ENCODE peak calls at places on chromosome 1, in four cellular contexts. Q is IMR-90, J is H1, R is H9. F is an unnamed sample.

GRCh38 chr1:211280910-211281309 is 21.7 kb downstream of the RCOR3 start:
- DNase-seq in Q (no peak), J (no peak), R (no peak), F (no peak)

GRCh38 chr1:115240321-115240720 is 97.7 kb downstream of the NGF start:
- DNase-seq in Q (no peak), J (no peak), R (no peak), F (no peak)

GRCh38 chr1:231160851-231161710 is 777 bp upstream of the TRIM67 start:
- DNase-seq in Q (no peak), J (peak; percentile 54), R (no peak), F (no peak)

GRCh38 chr1:217333939-217334338 is 297.0 kb downstream of the GPATCH2 start:
- DNase-seq in Q (peak; percentile 9), J (peak; percentile 83), R (peak; percentile 75), F (peak; percentile 49)

GRCh38 chr1:66767590-66767989 is 15.3 kb downstream of the DYNLT5 start:
- DNase-seq in Q (no peak), J (no peak), R (no peak), F (no peak)

GRCh38 chr1:79822053-79822452 is 815.5 kb upstream of the ADGRL4 start:
- DNase-seq in Q (no peak), J (no peak), R (no peak), F (no peak)

GRCh38 chr1:232123775-232124659 is 497.4 kb downstream of the DISC1 start:
- DNase-seq in Q (no peak), J (no peak), R (peak; percentile 57), F (no peak)

GRCh38 chr1:183365676-183366075 is 52.5 kb downstream of the NMNAT2 start:
- DNase-seq in Q (no peak), J (no peak), R (no peak), F (no peak)

GRCh38 chr1:31523769-31524168 is 52.5 kb upstream of the TINAGL1 start:
- DNase-seq in Q (no peak), J (no peak), R (no peak), F (no peak)

GRCh38 chr1:204723131-204723787 is 37.7 kb upstream of the LRRN2 start:
- DNase-seq in Q (no peak), J (peak; percentile 23), R (peak; percentile 15), F (no peak)

GRCh38 chr1:165408518-165408917 is 36.4 kb downstream of the RXRG start:
- DNase-seq in Q (peak; percentile 37), J (no peak), R (peak; percentile 66), F (peak; percentile 29)

GRCh38 chr1:67618285-67619018 is 66.5 kb upstream of the GADD45A start:
- DNase-seq in Q (peak; percentile 95), J (peak; percentile 22), R (no peak), F (no peak)

GRCh38 chr1:70048336-70048735 is 157.0 kb downstream of the LRRC40 start:
- DNase-seq in Q (peak; percentile 64), J (no peak), R (no peak), F (no peak)

GRCh38 chr1:58858344-58858673 is 74.5 kb upstream of the JUN start:
- DNase-seq in Q (peak; percentile 60), J (no peak), R (no peak), F (no peak)

GRCh38 chr1:117627562-117628165 is 21.8 kb downstream of the TENT5C start:
- DNase-seq in Q (no peak), J (no peak), R (no peak), F (no peak)

GRCh38 chr1:184025242-184025675 is 12.3 kb downstream of the COLGALT2 start:
- DNase-seq in Q (peak; percentile 95), J (no peak), R (no peak), F (no peak)

GRCh38 chr1:30610917-30611316 is 112.5 kb downstream of the MATN1 start:
- DNase-seq in Q (no peak), J (no peak), R (no peak), F (no peak)

GRCh38 chr1:117365350-117366280 is 1.6 kb upstream of the MAN1A2 start:
- DNase-seq in Q (peak; percentile 61), J (no peak), R (no peak), F (no peak)

GRCh38 chr1:228530086-228530758 is 43.0 kb downstream of the RNF187 start:
- DNase-seq in Q (no peak), J (no peak), R (no peak), F (no peak)

GRCh38 chr1:84206416-84206815 is 62.3 kb downstream of the PRKACB start:
- DNase-seq in Q (no peak), J (no peak), R (no peak), F (no peak)

GRCh38 chr1:62906428-62906886 is 122.5 kb downstream of the ATG4C start:
- DNase-seq in Q (peak; percentile 11), J (peak; percentile 54), R (peak; percentile 41), F (peak; percentile 20)

GRCh38 chr1:1942753-1943656 is 23.9 kb upstream of the TMEM52 start:
- DNase-seq in Q (no peak), J (no peak), R (no peak), F (no peak)

GRCh38 chr1:227919916-227920315 is 27.8 kb downstream of the WNT9A start:
- DNase-seq in Q (no peak), J (no peak), R (peak; percentile 81), F (no peak)

GRCh38 chr1:205251576-205251975 is 23.8 kb downstream of the TMCC2 start:
- DNase-seq in Q (no peak), J (no peak), R (no peak), F (no peak)

GRCh38 chr1:59029768-59030167 is 245.9 kb upstream of the JUN start:
- DNase-seq in Q (no peak), J (no peak), R (no peak), F (no peak)

GRCh38 chr1:77948841-77949424 is 29.9 kb downstream of the FUBP1 start:
- DNase-seq in Q (peak; percentile 42), J (no peak), R (no peak), F (peak; percentile 12)

GRCh38 chr1:185532853-185533252 is 201.3 kb upstream of the HMCN1 start:
- DNase-seq in Q (no peak), J (no peak), R (no peak), F (no peak)

GRCh38 chr1:3483801-3484444 is 29.5 kb downstream of the ARHGEF16 start:
- DNase-seq in Q (no peak), J (peak; percentile 97), R (peak; percentile 81), F (no peak)

GRCh38 chr1:198932351-198932991 is 293.6 kb downstream of the PTPRC start:
- DNase-seq in Q (peak; percentile 75), J (no peak), R (no peak), F (no peak)

GRCh38 chr1:69492286-69492685 is 75.4 kb upstream of the LRRC7 start:
- DNase-seq in Q (no peak), J (no peak), R (no peak), F (no peak)

GRCh38 chr1:205369621-205370230 is 13.0 kb upstream of the KLHDC8A start:
- DNase-seq in Q (peak; percentile 29), J (no peak), R (no peak), F (no peak)

GRCh38 chr1:96808186-96808585 is 86.6 kb downstream of the PTBP2 start:
- DNase-seq in Q (no peak), J (no peak), R (no peak), F (no peak)

DNA sequence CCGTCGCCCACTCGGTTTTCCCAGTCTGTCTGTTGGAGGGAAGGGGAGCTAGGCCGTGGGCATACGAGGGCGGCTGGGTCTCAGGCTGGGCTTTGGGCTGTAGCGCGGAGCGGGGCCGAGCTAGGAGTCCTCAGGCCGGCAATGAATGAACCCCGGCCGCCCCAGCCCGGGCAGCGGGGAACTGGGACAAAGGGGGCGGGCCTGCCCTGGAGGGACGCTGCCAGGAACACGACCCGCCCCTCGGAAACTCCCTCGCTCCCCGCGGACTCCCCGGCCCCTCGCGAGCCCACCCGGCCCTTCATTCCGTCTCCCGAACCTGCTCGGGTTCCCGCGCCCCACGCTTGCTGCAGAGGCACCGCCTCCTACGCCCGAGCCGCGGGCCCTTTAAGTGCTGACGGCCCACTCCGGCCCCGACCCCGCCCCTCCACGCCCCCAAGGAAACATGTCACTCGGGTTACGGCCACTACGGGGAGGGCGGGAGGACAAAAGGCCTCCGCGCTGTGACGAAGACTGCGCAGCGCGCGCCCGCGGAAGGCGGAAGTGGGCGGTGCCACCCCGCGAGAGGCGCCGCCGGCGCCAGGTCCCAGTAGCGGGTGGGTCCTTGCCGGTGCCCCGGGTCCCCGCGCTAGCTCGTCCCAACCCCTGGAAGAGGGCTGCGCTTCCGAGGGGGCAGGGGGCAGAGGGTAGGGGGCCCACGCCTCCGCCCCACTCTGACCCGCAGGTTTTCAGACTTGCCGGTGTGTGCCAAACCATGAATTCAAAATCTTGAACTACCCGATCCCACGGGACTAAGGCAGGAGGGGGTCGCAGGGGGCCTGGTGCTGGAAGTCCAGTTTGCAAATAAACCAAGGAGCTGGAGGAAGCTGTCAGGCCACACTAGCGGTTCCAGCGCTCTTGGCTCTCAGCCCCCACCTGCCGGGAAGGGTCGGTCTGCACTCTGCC is at the start of gene GALE:
- DNase-seq in Q (peak; percentile 92), J (peak; percentile 84), R (peak; percentile 90), F (peak; percentile 83)
- H3K14ac ChIP-seq in Q (peak within 1 kb of the TSS; percentile 98), J (no peak within 1 kb of the TSS), R (peak within 1 kb of the TSS; percentile 44), F (peak within 1 kb of the TSS; percentile 95)

GRCh38 chr1:202144510-202145324 is at the start of gene ARL8A:
- DNase-seq in Q (peak; percentile 10), J (peak; percentile 83), R (no peak), F (no peak)
- H3K14ac ChIP-seq in Q (peak within 1 kb of the TSS; percentile 88), J (no peak within 1 kb of the TSS), R (peak within 1 kb of the TSS; percentile 81), F (peak within 1 kb of the TSS; percentile 92)

DNA sequence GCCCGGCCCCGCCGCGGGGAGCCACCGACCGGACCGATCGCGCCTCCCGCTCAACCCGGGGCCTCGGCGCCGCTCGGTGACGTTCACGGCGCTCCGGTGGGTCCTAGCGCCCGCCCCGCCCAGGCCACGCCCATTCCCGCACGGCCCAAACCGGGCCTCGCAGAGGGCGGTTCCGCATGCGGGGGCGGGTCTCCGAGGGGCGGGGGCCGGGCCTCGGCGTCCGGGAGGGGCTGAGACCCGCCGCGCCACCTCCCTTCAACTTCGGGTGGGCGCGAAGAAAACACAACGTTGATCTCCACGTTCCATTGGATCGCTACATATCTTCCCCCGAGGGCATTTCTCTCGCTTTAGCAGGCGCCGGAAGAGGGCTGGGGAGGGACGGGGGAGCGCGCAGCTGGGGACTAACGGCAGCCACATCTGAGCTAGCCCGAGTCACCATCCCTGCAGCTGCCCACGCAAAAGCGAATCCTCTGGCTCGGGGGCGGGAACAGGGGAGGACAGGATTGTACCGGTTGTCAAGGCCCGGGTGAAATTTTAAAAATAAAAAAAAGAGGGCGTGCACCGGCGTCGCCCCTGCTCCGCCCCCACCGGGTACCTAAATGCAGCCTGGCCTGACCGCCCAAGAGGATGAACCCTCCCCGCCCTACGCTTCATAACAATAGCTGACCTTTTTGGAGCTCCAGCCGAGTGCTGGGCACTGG is at the start of gene MAD2L2:
- DNase-seq in Q (peak; percentile 75), J (peak; percentile 94), R (peak; percentile 85), F (peak; percentile 81)
- H3K14ac ChIP-seq in Q (peak within 1 kb of the TSS; percentile 61), J (peak within 1 kb of the TSS; percentile 55), R (peak within 1 kb of the TSS; percentile 47), F (peak within 1 kb of the TSS; percentile 65)

GRCh38 chr1:47579809-47580208 is 142.0 kb downstream of the FOXD2 start:
- DNase-seq in Q (no peak), J (no peak), R (no peak), F (no peak)

GRCh38 chr1:47584249-47584648 is 146.4 kb downstream of the FOXD2 start:
- DNase-seq in Q (no peak), J (peak; percentile 28), R (peak; percentile 6), F (no peak)

GRCh38 chr1:47580451-47580980 is 142.7 kb downstream of the FOXD2 start:
- DNase-seq in Q (no peak), J (no peak), R (peak; percentile 22), F (no peak)

GRCh38 chr1:47585141-47585902 is 147.5 kb downstream of the FOXD2 start:
- DNase-seq in Q (no peak), J (no peak), R (no peak), F (no peak)

GRCh38 chr1:47582891-47583608 is 145.2 kb downstream of the FOXD2 start:
- DNase-seq in Q (no peak), J (peak; percentile 41), R (peak; percentile 28), F (no peak)
- H3K14ac ChIP-seq in Q (no peak overlapping the region), J (no peak overlapping the region), R (no peak overlapping the region), F (no peak overlapping the region)